ENCODE peak calls at places on chromosome 16, in four cellular contexts. F is K562, C is HCT116, G is HepG2. X is an unnamed sample.
A peak's percentile ranks its signal among the peaks of the same experiment; 100 is the strongest.

GRCh38 chr16:73483934-73484712 is 436.2 kb upstream of the ZFHX3 start:
- DNase-seq in F (no peak), C (no peak), G (no peak), X (no peak)

GRCh38 chr16:86671486-86672214 is 93.3 kb downstream of the FOXL1 start:
- DNase-seq in F (no peak), C (no peak), G (no peak), X (no peak)

GRCh38 chr16:48109496-48109895 is 46.3 kb downstream of the ABCC12 start:
- DNase-seq in F (no peak), C (no peak), G (no peak), X (no peak)

GRCh38 chr16:59748531-59748930 is 1014.4 kb upstream of the GOT2 start:
- DNase-seq in F (no peak), C (no peak), G (no peak), X (no peak)

GRCh38 chr16:30651124-30652004 is 604 bp downstream of the PRR14 start:
- DNase-seq in F (peak; percentile 88), C (no peak), G (peak; percentile 52), X (no peak)

GRCh38 chr16:54102888-54103866 is 183.4 kb downstream of the IRX3 start:
- DNase-seq in F (no peak), C (no peak), G (peak; percentile 91), X (no peak)

GRCh38 chr16:86667035-86667434 is 88.7 kb downstream of the FOXL1 start:
- DNase-seq in F (no peak), C (no peak), G (no peak), X (no peak)

GRCh38 chr16:21685034-21685455 is 21.3 kb downstream of the OTOA start:
- DNase-seq in F (peak; percentile 46), C (no peak), G (no peak), X (no peak)

GRCh38 chr16:89187337-89188063 is 12.8 kb downstream of the SLC22A31 start:
- DNase-seq in F (no peak), C (no peak), G (no peak), X (no peak)

GRCh38 chr16:25126820-25127232 is 15.3 kb downstream of the LCMT1 start:
- DNase-seq in F (peak; percentile 38), C (no peak), G (peak; percentile 35), X (no peak)

GRCh38 chr16:20900299-20901067 is at the start of the genes DCUN1D3 and LYRM1:
- DNase-seq in F (peak; percentile 96), C (peak; percentile 98), G (peak; percentile 99), X (peak; percentile 92)

GRCh38 chr16:86772671-86773338 is 194.5 kb downstream of the FOXL1 start:
- DNase-seq in F (no peak), C (no peak), G (no peak), X (no peak)

GRCh38 chr16:27235055-27235937 is 32.0 kb downstream of the KDM8 start:
- DNase-seq in F (peak; percentile 80), C (peak; percentile 37), G (peak; percentile 60), X (no peak)

GRCh38 chr16:86077243-86077940 is 178.4 kb downstream of the IRF8 start:
- DNase-seq in F (no peak), C (no peak), G (no peak), X (no peak)

GRCh38 chr16:2226245-2226793 is 2.9 kb downstream of the E4F1 start:
- DNase-seq in F (no peak), C (no peak), G (peak; percentile 91), X (no peak)
- TF ChIP-seq SIN3A in F (no peak), C (no peak), G (no peak), X (no peak)

DNA sequence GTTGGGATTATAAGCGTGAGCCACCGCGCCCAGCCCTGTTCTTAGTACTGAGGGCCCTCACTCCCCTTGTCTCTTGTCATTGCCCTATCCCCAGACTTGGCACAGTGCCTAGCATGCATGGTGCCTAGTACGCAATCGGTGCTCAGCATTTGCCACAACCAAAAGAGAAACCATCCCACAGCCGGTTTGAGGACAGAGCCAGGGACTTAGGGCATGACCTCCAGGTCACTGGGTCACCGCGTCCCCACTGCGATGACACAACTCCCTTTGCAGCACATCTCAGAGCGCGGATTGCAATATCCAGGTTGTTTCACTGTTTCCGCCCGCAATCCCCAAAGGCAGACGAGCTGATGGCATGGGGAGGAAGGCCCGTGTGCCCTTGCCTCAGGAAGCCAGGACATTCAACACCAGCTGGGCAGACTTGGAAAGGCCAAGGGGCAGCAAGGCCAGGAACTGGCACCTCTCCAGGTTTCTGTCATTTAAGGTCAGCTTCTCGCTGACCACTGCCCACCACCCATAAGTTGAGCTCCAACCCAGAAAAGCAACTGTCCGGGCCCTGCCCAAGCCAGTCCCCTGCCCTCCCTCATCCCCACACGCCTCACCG is 274.5 kb downstream of the MRTFB start:
- DNase-seq in F (no peak), C (no peak), G (peak; percentile 74), X (no peak)
- TF ChIP-seq TCF7L2 in F (no peak), C (no peak), G (no peak), X (no peak)

DNA sequence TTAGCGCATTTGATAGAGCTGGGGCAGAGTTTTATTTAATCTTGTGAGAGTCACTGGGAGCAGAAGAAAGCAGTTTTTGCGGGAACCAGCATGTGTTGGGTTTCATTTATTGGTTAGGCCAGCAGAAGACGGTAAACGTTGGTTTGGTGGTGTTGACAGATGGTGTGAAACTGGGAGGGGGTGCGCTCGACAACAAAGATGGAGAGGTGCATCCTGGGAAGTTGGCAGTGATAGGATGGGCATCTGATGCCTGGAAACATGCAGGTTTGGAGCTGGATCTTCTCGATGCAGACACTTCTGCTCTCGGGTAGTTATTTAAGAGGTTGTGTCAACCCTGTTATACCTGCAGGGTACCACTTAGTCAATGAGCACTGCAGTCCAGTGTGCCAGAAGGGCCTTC is 24.9 kb upstream of the CLEC18A start:
- DNase-seq in F (no peak), C (no peak), G (no peak), X (no peak)
- H3K27ac ChIP-seq in F (no peak overlapping the region), C (no peak overlapping the region), G (no peak overlapping the region), X (no peak overlapping the region)

DNA sequence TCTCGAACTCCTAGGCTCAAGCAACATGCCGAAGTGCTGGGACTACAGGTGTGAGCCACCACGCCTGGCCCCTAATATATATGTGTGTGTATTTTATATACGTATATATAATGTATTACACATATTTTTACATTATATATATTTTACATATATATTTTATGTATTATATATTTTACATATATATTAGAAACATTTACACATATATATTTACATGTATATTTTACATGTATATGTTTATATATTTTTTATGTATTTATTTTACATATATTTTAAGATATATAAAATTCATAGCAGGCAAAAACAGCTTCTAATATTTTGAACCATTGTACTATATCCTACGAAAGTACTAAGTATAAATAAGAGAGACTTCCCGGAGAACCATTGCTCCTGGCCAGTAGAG is 455.1 kb downstream of the XYLT1 start:
- DNase-seq in F (no peak), C (no peak), G (no peak), X (no peak)
- TF ChIP-seq SIN3A in F (no peak), C (no peak), G (no peak), X (no peak)

DNA sequence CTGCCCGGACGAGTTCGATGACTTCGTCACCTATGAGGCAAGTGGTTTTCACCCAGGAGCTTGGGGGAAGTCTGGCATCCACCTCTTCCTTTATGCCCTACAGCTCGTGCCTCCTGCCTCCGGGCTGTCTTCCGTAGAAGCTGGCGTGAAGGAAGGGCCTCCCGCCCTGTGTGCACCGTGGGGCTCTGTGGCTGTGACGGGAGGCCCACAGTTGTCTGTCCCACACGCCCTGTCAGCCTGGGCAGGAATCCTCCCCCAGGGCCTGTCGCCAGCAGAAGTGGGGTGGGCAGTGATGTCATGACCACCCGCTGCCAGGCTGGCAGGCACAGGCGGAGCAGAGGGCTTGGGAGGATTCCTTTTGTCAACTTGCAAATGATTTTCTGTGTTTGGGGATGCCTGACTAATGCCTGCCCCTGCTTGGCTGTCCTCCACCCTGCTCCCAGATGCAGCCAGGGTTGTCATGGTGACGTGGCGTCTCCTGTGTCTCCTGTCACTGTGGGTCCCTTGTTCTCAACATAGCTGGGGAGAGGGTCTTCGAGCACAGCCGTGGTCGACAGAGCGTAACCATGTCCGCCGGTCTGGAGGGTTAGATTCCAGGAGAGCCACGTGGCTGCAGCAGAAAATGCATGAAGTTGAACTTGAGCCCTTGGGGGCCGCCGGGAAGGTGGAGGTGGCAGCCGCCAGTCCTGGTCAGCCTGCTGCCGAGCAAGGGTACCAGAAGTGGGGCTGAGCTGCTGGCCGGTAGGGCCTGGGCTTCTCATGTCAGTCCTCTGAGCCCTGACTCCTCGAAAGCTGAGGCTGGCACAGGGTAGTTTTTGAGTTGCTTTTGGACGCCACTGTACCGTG is 46.1 kb downstream of the RAB11FIP3 start:
- DNase-seq in F (no peak), C (no peak), G (no peak), X (no peak)
- TF ChIP-seq TCF7L2 in F (no peak), C (no peak), G (no peak), X (no peak)

X was measured in Panc1.